ENCODE peak calls at places on chromosomes 4 and X, in ten cellular contexts. S, B, F, A, L, N, E, X, Q and P are unnamed samples.

GRCh38 chrX:43552703-43553102 is 103.4 kb upstream of the MAOA start:
- DNase-seq in S (no peak), B (no peak), F (no peak), A (no peak), L (no peak), N (no peak), E (no peak), X (no peak), Q (no peak), P (no peak)

GRCh38 chr4:153486281-153487151 is 20.4 kb downstream of the TMEM131L start:
- DNase-seq in S (peak; percentile 79), B (peak; percentile 68), F (no peak), A (no peak), L (no peak), N (peak; percentile 91), E (peak; percentile 57), X (peak; percentile 74), Q (peak; percentile 95), P (no peak)

GRCh38 chrX:114787016-114787415 is 203.1 kb downstream of the HTR2C start:
- DNase-seq in S (no peak), B (no peak), F (no peak), A (no peak), L (no peak), N (no peak), E (no peak), X (no peak), Q (no peak), P (no peak)

GRCh38 chrX:24466025-24466424 is 939 bp downstream of the PDK3 start:
- DNase-seq in S (no peak), B (no peak), F (no peak), A (no peak), L (no peak), N (no peak), E (no peak), X (no peak), Q (no peak), P (no peak)

GRCh38 chr4:125041372-125041930 is 273.3 kb upstream of the FAT4 start:
- DNase-seq in S (no peak), B (no peak), F (no peak), A (no peak), L (no peak), N (peak; percentile 50), E (no peak), X (no peak), Q (peak; percentile 64), P (no peak)

GRCh38 chr4:40736910-40737309 is 12.8 kb upstream of the NSUN7 start:
- DNase-seq in S (no peak), B (no peak), F (no peak), A (peak; percentile 52), L (no peak), N (peak; percentile 12), E (peak; percentile 54), X (peak; percentile 28), Q (peak; percentile 36), P (peak; percentile 61)

GRCh38 chr4:188127157-188127874 is 11.9 kb upstream of the TRIML1 start:
- DNase-seq in S (no peak), B (no peak), F (no peak), A (no peak), L (no peak), N (peak; percentile 49), E (no peak), X (peak; percentile 66), Q (peak; percentile 57), P (no peak)

GRCh38 chr4:75860606-75861005 is 41.6 kb downstream of the PPEF2 start:
- DNase-seq in S (no peak), B (no peak), F (no peak), A (no peak), L (no peak), N (no peak), E (no peak), X (no peak), Q (no peak), P (no peak)

GRCh38 chr4:75992462-75992861 is 1.7 kb upstream of the SDAD1 start:
- DNase-seq in S (no peak), B (no peak), F (no peak), A (no peak), L (no peak), N (no peak), E (no peak), X (no peak), Q (no peak), P (no peak)

GRCh38 chrX:138847930-138848329 is 136.4 kb upstream of the FGF13 start:
- DNase-seq in S (no peak), B (no peak), F (no peak), A (no peak), L (no peak), N (peak; percentile 20), E (no peak), X (peak; percentile 7), Q (peak; percentile 36), P (no peak)

GRCh38 chr4:181968371-181968770 is 274.8 kb upstream of the TENM3 start:
- DNase-seq in S (no peak), B (no peak), F (no peak), A (no peak), L (no peak), N (peak; percentile 92), E (no peak), X (no peak), Q (peak; percentile 94), P (no peak)

GRCh38 chr4:128917781-128918180 is 108.3 kb downstream of the JADE1 start:
- DNase-seq in S (no peak), B (no peak), F (no peak), A (no peak), L (no peak), N (no peak), E (peak; percentile 44), X (no peak), Q (no peak), P (no peak)

GRCh38 chr4:17726911-17727310 is 54.5 kb downstream of the FAM184B start:
- DNase-seq in S (no peak), B (no peak), F (no peak), A (no peak), L (no peak), N (no peak), E (no peak), X (no peak), Q (no peak), P (no peak)

GRCh38 chr4:107497054-107497453 is 223.0 kb downstream of the PAPSS1 start:
- DNase-seq in S (no peak), B (no peak), F (no peak), A (no peak), L (no peak), N (no peak), E (no peak), X (no peak), Q (no peak), P (no peak)

GRCh38 chr4:101259876-101260275 is 87.5 kb downstream of the PPP3CA start:
- DNase-seq in S (no peak), B (no peak), F (no peak), A (no peak), L (no peak), N (no peak), E (no peak), X (no peak), Q (peak; percentile 53), P (no peak)

GRCh38 chr4:101264993-101265815 is 82.1 kb downstream of the PPP3CA start:
- DNase-seq in S (no peak), B (no peak), F (no peak), A (no peak), L (no peak), N (no peak), E (no peak), X (no peak), Q (no peak), P (no peak)

GRCh38 chr4:101264550-101264949 is 82.8 kb downstream of the PPP3CA start:
- DNase-seq in S (no peak), B (no peak), F (no peak), A (no peak), L (no peak), N (no peak), E (no peak), X (no peak), Q (no peak), P (no peak)

GRCh38 chr4:101265816-101266172 is 81.5 kb downstream of the PPP3CA start:
- DNase-seq in S (no peak), B (no peak), F (no peak), A (no peak), L (no peak), N (no peak), E (no peak), X (no peak), Q (no peak), P (no peak)

DNA sequence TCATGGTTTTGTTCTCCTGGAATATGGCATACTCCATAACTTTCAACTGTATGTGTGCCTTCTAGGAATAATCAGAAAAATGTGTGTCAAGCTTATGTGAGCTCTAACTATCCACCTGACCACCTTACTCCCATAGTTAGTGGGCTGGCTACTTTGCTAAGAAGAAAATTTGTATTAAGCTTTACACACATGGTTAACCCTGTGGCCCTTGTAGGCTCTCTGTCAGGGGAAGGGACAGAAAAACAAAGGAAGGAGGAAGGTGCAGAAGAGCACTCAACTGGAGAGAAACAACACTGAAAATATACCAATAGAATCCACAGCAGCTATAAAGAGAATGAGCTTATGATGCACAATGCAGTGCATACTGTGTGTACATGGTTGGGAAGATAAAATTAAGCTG is 84.6 kb downstream of the PPP3CA start:
- DNase-seq in S (no peak), B (no peak), F (no peak), A (no peak), L (no peak), N (no peak), E (no peak), X (no peak), Q (no peak), P (no peak)
- H3K4me1 ChIP-seq in S (no peaks in the 10 kb centered on the region), B (peaks cover 19% of the 10 kb centered on the region), F (peaks cover 12% of the 10 kb centered on the region), A (peaks cover 9% of the 10 kb centered on the region), L (peaks cover 18% of the 10 kb centered on the region), N (peaks cover 6% of the 10 kb centered on the region), E (peaks cover 4% of the 10 kb centered on the region), X (no peaks in the 10 kb centered on the region), Q (no peaks in the 10 kb centered on the region), P (peaks cover 16% of the 10 kb centered on the region)

DNA sequence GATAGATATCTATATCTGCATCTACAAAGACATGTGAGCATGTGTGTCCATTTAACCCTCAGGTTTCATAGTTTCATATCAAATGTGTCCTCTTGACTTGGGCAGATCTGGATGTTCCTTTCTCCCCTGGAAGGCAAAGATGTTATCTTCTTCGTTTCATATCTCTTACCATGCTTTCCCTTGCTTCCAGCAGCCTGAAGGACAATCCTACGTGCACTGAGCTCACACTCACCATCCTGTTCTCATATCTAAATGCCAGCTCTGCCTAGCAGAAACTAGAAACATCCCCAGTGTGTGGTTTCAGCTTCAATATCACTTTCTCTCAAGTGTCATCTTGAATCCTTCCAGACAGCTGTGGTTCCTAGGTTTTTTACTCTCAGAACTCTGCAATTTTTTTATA is 66.2 kb downstream of the ZAR1 start:
- DNase-seq in S (no peak), B (no peak), F (no peak), A (no peak), L (no peak), N (no peak), E (no peak), X (no peak), Q (no peak), P (no peak)
- H3K36me3 ChIP-seq in S (peaks cover 94% of the 10 kb centered on the region), B (peaks cover 14% of the 10 kb centered on the region), F (peaks cover 90% of the 10 kb centered on the region), A (peaks cover 76% of the 10 kb centered on the region), L (peaks cover 4% of the 10 kb centered on the region), N (peaks cover 12% of the 10 kb centered on the region), E (peaks cover 78% of the 10 kb centered on the region), X (no peaks in the 10 kb centered on the region), Q (peaks cover 2% of the 10 kb centered on the region), P (peaks cover 35% of the 10 kb centered on the region)

GRCh38 chr4:61837395-61837794 is 637.3 kb downstream of the ADGRL3 start:
- DNase-seq in S (no peak), B (no peak), F (no peak), A (no peak), L (no peak), N (no peak), E (no peak), X (no peak), Q (no peak), P (no peak)
- H3K27ac ChIP-seq in S (no peak overlapping the region), B (no peak overlapping the region), F (no peak overlapping the region), A (no peak overlapping the region), L (no peak overlapping the region), N (no peak overlapping the region), E (no peak overlapping the region), X (no peak overlapping the region), Q (no peak overlapping the region), P (no peak overlapping the region)

GRCh38 chrX:15751160-15751819 is 13.2 kb downstream of the CA5B start:
- DNase-seq in S (no peak), B (no peak), F (no peak), A (no peak), L (no peak), N (peak; percentile 39), E (peak; percentile 86), X (peak; percentile 31), Q (peak; percentile 54), P (no peak)
- H3K4me1 ChIP-seq in S (peaks cover 3% of the 10 kb centered on the region), B (no peaks in the 10 kb centered on the region), F (peaks cover 12% of the 10 kb centered on the region), A (peaks cover 13% of the 10 kb centered on the region), L (no peaks in the 10 kb centered on the region), N (peaks cover 3% of the 10 kb centered on the region), E (peaks cover 51% of the 10 kb centered on the region), X (peaks cover 27% of the 10 kb centered on the region), Q (peaks cover 7% of the 10 kb centered on the region), P (no peaks in the 10 kb centered on the region)